ENCODE peak calls at places on chromosomes 13 and 19, in four cellular contexts. C is SW 1271; Q is NCI-H1417; S is stimulated activated CD8-positive, alpha-beta memory T cell treated with anti-CD3 and anti-CD28 coated beads, Interleukin-4, amount 100 ng/mL, for 1 hour. V is an unnamed sample.

GRCh38 chr19:15449620-15450527 is at the start of gene WIZ:
- DNase-seq in S (peak), Q (peak), C (no peak), V (peak)

GRCh38 chr19:4038057-4038456 is 28.6 kb downstream of the ZBTB7A start:
- DNase-seq in C (no peak), Q (no peak), S (no peak), V (no peak)

GRCh38 chr19:7894612-7895309 is 6.5 kb downstream of the LRRC8E start:
- DNase-seq in S (no peak), C (no peak), Q (no peak), V (no peak)

GRCh38 chr19:45767881-45768643 is 990 bp downstream of the SIX5 start:
- DNase-seq in S (no peak), C (no peak), Q (peak), V (peak)

GRCh38 chr19:9834726-9835506 is at the start of gene PIN1:
- DNase-seq in S (peak), Q (peak), C (peak), V (peak)

GRCh38 chr19:14248578-14249011 is 42.6 kb upstream of the ADGRL1 start:
- DNase-seq in C (no peak), S (peak), Q (peak), V (peak)

GRCh38 chr19:5547881-5548280 is 19.9 kb downstream of the TINCR start:
- DNase-seq in C (no peak), Q (peak), S (no peak), V (no peak)

GRCh38 chr19:49744946-49745381 is 18.1 kb downstream of the TSKS start:
- DNase-seq in C (no peak), Q (no peak), S (no peak), V (no peak)

GRCh38 chr19:13103585-13103923 is 896 bp upstream of the LYL1 start:
- DNase-seq in C (no peak), S (no peak), Q (no peak), V (no peak)

GRCh38 chr19:21492932-21493906 is 12.2 kb upstream of the ZNF429 start:
- DNase-seq in C (no peak), S (no peak), Q (no peak), V (no peak)

GRCh38 chr19:18013621-18014111 is 5.7 kb downstream of the ARRDC2 start:
- DNase-seq in C (no peak), Q (no peak), S (no peak), V (no peak)

GRCh38 chr13:60572003-60572792 is 175.2 kb downstream of the TDRD3 start:
- DNase-seq in S (no peak), C (no peak), Q (peak), V (no peak)

GRCh38 chr19:15452111-15453047 is 2.6 kb upstream of the WIZ start:
- DNase-seq in C (no peak), S (no peak), Q (peak), V (no peak)

GRCh38 chr19:21934131-21934530 is 76.6 kb downstream of the ZNF208 start:
- DNase-seq in S (no peak), C (no peak), Q (no peak), V (no peak)

GRCh38 chr13:21310220-21310619 is 133.8 kb downstream of the MRPL57 start:
- DNase-seq in S (no peak), Q (no peak), C (no peak), V (no peak)

V was measured in C1 segment of cervical spinal cord.